ENCODE peak calls at places on chromosomes 6 and 20, in four cellular contexts. S is stimulated activated CD4-positive, alpha-beta T cell treated with anti-CD3 and anti-CD28 coated beads, Interleukin-12 subunit alpha, Interleukin-12 subunit beta, amount 100 ng/mL, for 24 hours; B is uterus; O is mesenteric fat pad. J is an unnamed sample.

GRCh38 chr6:135438907-135439535 is 58.5 kb downstream of the AHI1 start:
- DNase-seq in S (no peak), O (no peak), B (no peak), J (no peak)

GRCh38 chr6:32972353-32973143 is 4.2 kb downstream of the BRD2 start:
- DNase-seq in S (no peak), O (no peak), B (peak; percentile 41), J (no peak)

GRCh38 chr20:54166987-54167662 is 6.7 kb downstream of the CYP24A1 start:
- DNase-seq in B (no peak), S (no peak), O (no peak), J (no peak)

GRCh38 chr6:28544211-28544610 is 18.5 kb downstream of the GPX5 start:
- DNase-seq in B (no peak), S (no peak), O (no peak), J (no peak)

GRCh38 chr20:58028123-58028522 is 200.3 kb downstream of the ANKRD60 start:
- DNase-seq in B (no peak), S (no peak), O (peak; percentile 60), J (no peak)

GRCh38 chr20:48763183-48764030 is 64.4 kb downstream of the PREX1 start:
- DNase-seq in S (no peak), O (no peak), B (no peak), J (no peak)

GRCh38 chr6:25013249-25013648 is 77.5 kb upstream of the RIPOR2 start:
- DNase-seq in O (no peak), B (no peak), S (no peak), J (no peak)

GRCh38 chr6:108592371-108593337 is 31.9 kb downstream of the FOXO3 start:
- DNase-seq in S (no peak), O (no peak), B (peak; percentile 61), J (peak; percentile 66)

GRCh38 chr20:36644032-36644712 is 1.8 kb downstream of the SLA2 start:
- DNase-seq in B (no peak), S (peak; percentile 43), O (no peak), J (no peak)

GRCh38 chr6:16319813-16320532 is 81.6 kb downstream of the GMPR start:
- DNase-seq in B (peak; percentile 60), S (peak; percentile 52), O (peak; percentile 88), J (peak; percentile 84)

GRCh38 chr20:57918546-57918945 is 208.7 kb upstream of the PMEPA1 start:
- DNase-seq in S (no peak), O (no peak), B (no peak), J (no peak)

GRCh38 chr6:13866291-13866690 is 51.9 kb upstream of the MCUR1 start:
- DNase-seq in B (no peak), O (no peak), S (no peak), J (no peak)

GRCh38 chr20:41047975-41048305 is 19.3 kb downstream of the TOP1 start:
- DNase-seq in S (no peak), B (no peak), O (no peak), J (peak; percentile 49)

GRCh38 chr6:158220786-158221442 is 52.8 kb downstream of the GTF2H5 start:
- DNase-seq in O (peak; percentile 94), S (peak; percentile 56), B (peak; percentile 81), J (peak; percentile 84)

GRCh38 chr6:80618953-80619352 is 512.5 kb downstream of the BCKDHB start:
- DNase-seq in B (no peak), S (no peak), O (no peak), J (no peak)

GRCh38 chr20:9344080-9344920 is 170.1 kb upstream of the LAMP5 start:
- DNase-seq in S (no peak), B (peak; percentile 22), O (no peak), J (peak; percentile 16)

GRCh38 chr6:25882066-25882496 is 8.0 kb upstream of the SLC17A3 start:
- DNase-seq in S (no peak), B (peak; percentile 11), O (peak; percentile 86), J (no peak)

GRCh38 chr20:1720845-1721475 is 63.4 kb upstream of the SIRPG start:
- DNase-seq in S (no peak), O (no peak), B (no peak), J (no peak)

GRCh38 chr20:60239981-60240380 is 281.8 kb downstream of the CDH26 start:
- DNase-seq in O (peak; percentile 68), B (no peak), S (no peak), J (no peak)

J was measured in AG20443.